ENCODE peak calls at places on chromosomes 16 and 17, in eight cellular contexts. U is AG10803; L is endodermal cell; O is brain microvascular endothelial cell; C is fibroblast of pulmonary artery; I is Jurkat, Clone E6-1; E is naive thymus-derived CD4-positive, alpha-beta T cell; K is thyroid gland. Q is an unnamed sample.

GRCh38 chr16:82735696-82736095 is 108.9 kb downstream of the CDH13 start:
- DNase-seq in U (peak), L (no peak), O (no peak), C (peak), I (no peak), E (no peak), K (no peak), Q (no peak)

GRCh38 chr17:78641243-78641642 is 64.0 kb upstream of the DNAH17 start:
- DNase-seq in U (no peak), L (peak), O (no peak), C (no peak), I (no peak), E (no peak), K (no peak), Q (no peak)

GRCh38 chr16:10738231-10739077 is 5.2 kb upstream of the NUBP1 start:
- DNase-seq in U (peak), L (no peak), O (peak), C (peak), I (no peak), E (no peak), K (peak), Q (no peak)

GRCh38 chr17:8918811-8919210 is 46.7 kb downstream of the PIK3R5 start:
- DNase-seq in U (no peak), L (no peak), O (peak), C (peak), I (no peak), E (no peak), K (no peak), Q (no peak)

GRCh38 chr16:84058664-84059063 is 16.1 kb upstream of the SLC38A8 start:
- DNase-seq in U (no peak), L (no peak), O (no peak), C (no peak), I (no peak), E (no peak), K (no peak), Q (no peak)

GRCh38 chr17:66542183-66542966 is 240.0 kb downstream of the PRKCA start:
- DNase-seq in U (peak), L (no peak), O (peak), C (peak), I (peak), E (no peak), K (no peak), Q (no peak)

GRCh38 chr16:17265177-17265576 is 205.6 kb downstream of the XYLT1 start:
- DNase-seq in U (no peak), L (no peak), O (no peak), C (no peak), I (no peak), E (no peak), K (no peak), Q (no peak)

GRCh38 chr17:8190506-8190905 is 526 bp upstream of the BORCS6 start:
- DNase-seq in U (no peak), L (no peak), O (no peak), C (no peak), I (no peak), E (no peak), K (no peak), Q (no peak)

GRCh38 chr17:50421308-50422031 is 4.5 kb upstream of the ACSF2 start:
- DNase-seq in U (peak), L (no peak), O (no peak), C (peak), I (peak), E (peak), K (no peak), Q (no peak)

GRCh38 chr16:23948949-23949392 is 113.2 kb downstream of the PRKCB start:
- DNase-seq in U (no peak), L (no peak), O (no peak), C (no peak), I (peak), E (peak), K (peak), Q (no peak)

DNA sequence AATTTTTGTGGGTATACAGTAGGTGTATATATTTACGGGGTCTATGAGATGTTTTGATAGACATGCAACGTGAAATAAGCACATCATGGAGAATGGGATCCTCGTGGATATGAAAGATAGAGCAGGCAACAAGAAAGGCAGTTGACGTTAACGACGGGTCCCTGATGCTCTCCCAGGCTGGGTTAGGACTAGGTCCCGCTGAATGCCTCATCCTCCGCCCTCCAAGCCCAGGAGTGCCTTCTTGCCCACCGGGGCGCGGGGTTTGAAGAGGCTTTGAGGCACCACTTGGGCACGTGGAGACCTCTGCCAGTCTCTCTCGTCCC is 9.5 kb upstream of the ZFP90 start:
- DNase-seq in U (no peak), L (no peak), O (no peak), C (no peak), I (no peak), E (no peak), K (no peak), Q (no peak)
- H3K4me3 ChIP-seq in U (peak), L (peak), O (peak), C (peak), I (peak), E (peak), K (peak), Q (peak)

DNA sequence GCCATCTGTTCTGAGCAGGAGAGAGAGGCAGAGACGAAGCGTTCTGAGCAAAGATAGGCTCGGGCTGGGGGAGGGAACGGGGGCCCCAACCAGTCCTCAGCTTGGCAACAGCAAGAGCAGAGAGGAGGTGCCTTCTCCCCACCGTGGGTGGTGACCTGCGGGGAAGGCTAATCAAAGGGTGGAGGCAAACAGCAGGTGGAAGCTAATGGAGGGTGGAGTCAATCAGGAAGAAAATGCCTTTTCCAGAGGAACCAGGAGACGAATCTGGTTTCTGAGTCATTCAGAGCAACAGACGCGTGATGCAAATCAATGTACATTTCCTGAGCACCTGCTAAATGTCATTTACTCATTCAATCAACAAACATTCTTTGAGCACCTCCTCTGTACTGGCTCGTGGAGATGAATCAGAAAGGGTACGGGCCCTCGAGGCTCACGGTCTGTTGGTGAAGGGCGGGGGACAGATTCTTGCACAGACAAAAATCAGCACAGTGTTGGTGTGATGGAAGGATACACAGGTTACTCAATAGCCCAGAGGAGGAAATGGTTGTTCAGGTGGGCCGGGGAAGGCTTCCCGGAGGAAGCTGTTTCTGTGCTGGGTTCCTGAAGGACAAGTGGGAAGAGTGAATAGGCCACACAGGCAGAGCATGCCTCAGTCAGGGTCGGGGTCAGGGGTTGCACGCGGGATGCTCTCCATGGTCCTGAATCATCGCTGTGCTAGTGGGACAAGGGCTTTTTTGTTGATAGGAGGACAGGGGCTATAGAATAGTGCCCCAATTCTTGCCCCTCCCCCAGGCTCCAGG is 5.7 kb upstream of the SPNS2 start:
- DNase-seq in U (no peak), L (peak), O (no peak), C (peak), I (peak), E (peak), K (peak), Q (peak)
- H3K4me3 ChIP-seq in U (no peak), L (no peak), O (no peak), C (no peak), I (no peak), E (no peak), K (no peak), Q (no peak)

GRCh38 chr16:62692685-62693084 is 656.4 kb upstream of the CDH8 start:
- DNase-seq in U (no peak), L (no peak), O (no peak), C (no peak), I (no peak), E (no peak), K (no peak), Q (peak)
- H3K4me3 ChIP-seq in U (no peak), L (no peak), O (no peak), C (no peak), I (no peak), E (no peak), K (no peak), Q (no peak)

DNA sequence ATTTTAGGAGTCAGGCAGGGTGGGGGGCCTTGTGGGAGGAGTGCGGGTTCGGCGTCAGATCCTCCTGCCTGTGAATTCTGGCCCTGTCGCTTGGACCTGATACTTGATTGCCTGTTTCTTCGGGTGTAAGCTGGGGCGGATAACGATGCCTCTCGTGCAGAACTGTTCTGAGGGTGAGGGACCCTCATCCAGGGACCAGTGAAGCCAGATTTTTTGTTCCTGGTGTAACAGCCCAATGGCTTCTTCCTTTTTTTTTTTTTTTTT is 1.3 kb downstream of the TBCD start:
- DNase-seq in U (no peak), L (peak), O (no peak), C (no peak), I (no peak), E (no peak), K (no peak), Q (no peak)
- H3K4me3 ChIP-seq in U (peak), L (peak), O (peak), C (peak), I (peak), E (peak), K (no peak), Q (peak)

DNA sequence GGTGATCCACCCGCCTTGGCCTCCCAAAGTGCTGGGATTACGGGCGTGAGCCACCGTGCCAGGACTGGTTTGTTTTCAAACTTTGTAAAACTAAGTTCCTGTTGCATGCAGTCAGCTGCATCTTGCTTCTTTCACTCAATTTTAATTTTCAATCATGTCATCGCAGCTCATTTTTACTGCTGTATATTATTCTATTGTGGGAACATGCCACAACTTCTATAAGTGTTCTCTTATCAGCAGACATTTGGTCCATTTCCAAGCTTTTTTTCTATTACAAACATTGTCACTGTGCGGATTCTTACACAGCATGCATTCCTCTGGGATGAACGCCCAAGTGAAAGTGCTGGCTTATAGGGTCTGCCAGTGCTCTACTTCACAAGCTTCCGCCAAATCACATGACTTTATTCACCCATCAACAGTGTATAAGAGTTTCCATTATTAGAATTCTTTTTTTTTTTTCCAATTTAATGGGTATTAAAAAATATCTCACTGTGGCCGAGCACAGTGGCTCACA is 22.7 kb downstream of the GINS3 start:
- DNase-seq in U (no peak), L (no peak), O (peak), C (peak), I (no peak), E (no peak), K (no peak), Q (no peak)
- H3K4me3 ChIP-seq in U (no peak), L (no peak), O (no peak), C (no peak), I (no peak), E (no peak), K (no peak), Q (no peak)

DNA sequence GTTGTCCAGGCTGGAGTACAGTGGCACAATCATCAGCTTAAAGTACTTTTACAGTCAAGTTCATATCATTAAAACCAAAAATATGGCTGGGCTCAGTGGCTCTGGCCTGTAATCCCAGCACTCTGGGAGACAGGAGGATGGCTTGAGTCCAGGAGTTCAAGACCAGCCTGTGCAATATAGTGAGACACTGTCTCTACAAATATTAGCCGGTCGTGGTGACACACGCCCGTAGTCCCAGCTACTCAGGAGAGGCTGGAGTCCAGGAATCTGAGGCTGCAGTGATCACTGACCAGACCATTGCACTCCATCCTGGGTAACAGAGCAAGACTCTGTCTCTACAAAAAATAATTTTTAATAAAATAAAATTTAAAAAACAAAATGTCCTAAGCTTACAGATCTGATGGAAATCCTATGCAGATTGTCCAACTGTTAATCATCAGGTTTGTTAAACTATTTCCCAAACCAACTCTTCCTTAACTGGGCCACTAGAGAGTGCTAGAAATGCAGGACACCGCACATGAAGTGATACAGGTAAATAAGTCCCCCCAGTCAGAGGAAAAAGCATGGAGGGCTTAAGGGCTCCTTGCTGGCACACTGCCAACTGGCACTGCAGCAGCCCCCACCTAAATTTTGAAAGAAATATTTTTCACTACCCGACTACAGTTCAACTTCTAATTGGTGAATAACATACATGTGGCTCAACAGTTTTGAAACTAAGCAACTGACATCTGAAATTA is 2.8 kb downstream of the USP22 start:
- DNase-seq in U (peak), L (no peak), O (no peak), C (peak), I (peak), E (peak), K (peak), Q (peak)
- H3K4me3 ChIP-seq in U (peak), L (peak), O (peak), C (peak), I (no peak), E (peak), K (peak), Q (peak)

DNA sequence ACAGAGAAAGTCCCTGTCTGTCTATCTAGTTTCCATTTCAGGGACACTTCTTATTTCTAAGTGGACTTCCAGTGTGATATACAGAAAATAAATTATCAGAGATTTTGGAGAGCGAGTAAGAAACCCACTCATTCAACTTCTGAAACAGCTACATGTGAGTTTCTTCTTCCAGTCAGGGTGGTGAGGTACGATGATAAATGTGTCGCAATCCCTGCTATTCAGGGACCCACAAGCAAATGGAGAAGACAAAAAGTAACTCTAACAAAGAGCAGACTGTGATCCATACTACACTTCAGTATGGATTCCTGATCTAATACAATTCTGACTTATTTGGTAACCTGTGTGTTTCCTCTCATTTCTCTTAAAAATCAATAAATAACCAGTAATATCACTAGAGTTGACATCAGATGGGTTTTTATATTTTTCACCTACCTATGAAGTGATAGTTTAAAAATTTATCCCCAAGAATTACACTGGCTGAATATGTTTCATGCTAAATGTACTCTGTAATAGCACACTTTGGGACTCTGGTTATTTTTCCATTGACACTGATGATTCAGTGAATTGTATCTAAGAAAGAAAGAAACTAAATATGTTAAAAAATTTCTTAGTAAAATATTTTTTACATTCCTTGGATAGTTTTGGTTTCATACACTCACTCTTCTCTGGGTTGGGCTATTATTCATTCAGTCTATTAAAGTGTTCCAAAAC is 16.9 kb downstream of the CNTNAP4 start:
- DNase-seq in U (no peak), L (no peak), O (no peak), C (no peak), I (no peak), E (no peak), K (no peak), Q (no peak)
- H3K4me3 ChIP-seq in U (no peak), L (no peak), O (no peak), C (no peak), I (no peak), E (no peak), K (no peak), Q (no peak)

GRCh38 chr16:4477966-4478365 is 1.8 kb downstream of the HMOX2 start:
- DNase-seq in U (peak), L (peak), O (no peak), C (peak), I (no peak), E (peak), K (no peak), Q (peak)
- H3K4me3 ChIP-seq in U (no peak), L (no peak), O (no peak), C (no peak), I (peak), E (peak), K (no peak), Q (peak)

Q was measured in HAP-1.